ENCODE peak calls at places on chromosomes 6 and 20, in four cellular contexts. One of them, this sample, is unnamed.

GRCh38 chr20:47392015-47392720 is 35.7 kb upstream of the ZMYND8 start:
- DNase-seq in neural progenitor cell: no peak
- DNase-seq in GM23338: peak
- DNase-seq in fibroblast of lung: peak
- DNase-seq in this sample: peak

GRCh38 chr20:10429443-10429981 is 4.5 kb downstream of the MKKS start:
- DNase-seq in neural progenitor cell: no peak
- DNase-seq in GM23338: no peak
- DNase-seq in fibroblast of lung: no peak
- DNase-seq in this sample: no peak

GRCh38 chr6:145863988-145864616 is 49.5 kb upstream of the FBXO30 start:
- DNase-seq in neural progenitor cell: no peak
- DNase-seq in GM23338: no peak
- DNase-seq in fibroblast of lung: no peak
- DNase-seq in this sample: no peak

GRCh38 chr6:110895907-110896608 is 21.5 kb downstream of the AMD1 start:
- DNase-seq in neural progenitor cell: no peak
- DNase-seq in GM23338: no peak
- DNase-seq in fibroblast of lung: no peak
- DNase-seq in this sample: no peak

GRCh38 chr20:16732506-16733152 is 2.8 kb downstream of the SNRPB2 start:
- DNase-seq in neural progenitor cell: no peak
- DNase-seq in GM23338: no peak
- DNase-seq in fibroblast of lung: no peak
- DNase-seq in this sample: no peak

GRCh38 chr6:41502607-41503434 is 43.4 kb upstream of the FOXP4 start:
- DNase-seq in neural progenitor cell: peak
- DNase-seq in GM23338: peak
- DNase-seq in fibroblast of lung: no peak
- DNase-seq in this sample: no peak

GRCh38 chr6:106732541-106732940 is 103.2 kb downstream of the QRSL1 start:
- DNase-seq in neural progenitor cell: no peak
- DNase-seq in GM23338: no peak
- DNase-seq in fibroblast of lung: no peak
- DNase-seq in this sample: no peak

GRCh38 chr6:79946242-79946641 is 1.1 kb downstream of the ELOVL4 start:
- DNase-seq in neural progenitor cell: peak
- DNase-seq in GM23338: peak
- DNase-seq in fibroblast of lung: peak
- DNase-seq in this sample: peak

GRCh38 chr6:159097256-159097655 is 52.5 kb upstream of the TAGAP start:
- DNase-seq in neural progenitor cell: no peak
- DNase-seq in GM23338: no peak
- DNase-seq in fibroblast of lung: no peak
- DNase-seq in this sample: no peak

GRCh38 chr20:7272512-7272911 is 505.0 kb downstream of the BMP2 start:
- DNase-seq in neural progenitor cell: no peak
- DNase-seq in GM23338: peak
- DNase-seq in fibroblast of lung: no peak
- DNase-seq in this sample: no peak

GRCh38 chr20:57342829-57343228 is 8.2 kb upstream of the RAE1 start:
- DNase-seq in neural progenitor cell: no peak
- DNase-seq in GM23338: no peak
- DNase-seq in fibroblast of lung: no peak
- DNase-seq in this sample: peak

GRCh38 chr20:48275325-48275724 is 490.0 kb upstream of the SULF2 start:
- DNase-seq in neural progenitor cell: no peak
- DNase-seq in GM23338: no peak
- DNase-seq in fibroblast of lung: no peak
- DNase-seq in this sample: no peak

GRCh38 chr20:63691711-63692435 is 4.6 kb upstream of the TNFRSF6B start:
- DNase-seq in neural progenitor cell: no peak
- DNase-seq in GM23338: no peak
- DNase-seq in fibroblast of lung: no peak
- DNase-seq in this sample: no peak

GRCh38 chr6:127384007-127384406 is 40.6 kb upstream of the ECHDC1 start:
- DNase-seq in neural progenitor cell: no peak
- DNase-seq in GM23338: no peak
- DNase-seq in fibroblast of lung: peak
- DNase-seq in this sample: no peak

GRCh38 chr6:76026101-76026500 is 46.4 kb downstream of the IMPG1 start:
- DNase-seq in neural progenitor cell: peak
- DNase-seq in GM23338: peak
- DNase-seq in fibroblast of lung: peak
- DNase-seq in this sample: peak

GRCh38 chr6:54255881-54256280 is 52.4 kb upstream of the TINAG start:
- DNase-seq in neural progenitor cell: no peak
- DNase-seq in GM23338: no peak
- DNase-seq in fibroblast of lung: peak
- DNase-seq in this sample: no peak

GRCh38 chr20:9301129-9302072 is 213.0 kb upstream of the LAMP5 start:
- DNase-seq in neural progenitor cell: peak
- DNase-seq in GM23338: no peak
- DNase-seq in fibroblast of lung: peak
- DNase-seq in this sample: peak

GRCh38 chr6:130473886-130474285 is 108.1 kb downstream of the TMEM200A start:
- DNase-seq in neural progenitor cell: no peak
- DNase-seq in GM23338: no peak
- DNase-seq in fibroblast of lung: peak
- DNase-seq in this sample: peak

GRCh38 chr6:41759905-41760579 is 12.8 kb upstream of the PGC start:
- DNase-seq in neural progenitor cell: no peak
- DNase-seq in GM23338: no peak
- DNase-seq in fibroblast of lung: no peak
- DNase-seq in this sample: no peak

GRCh38 chr6:137497722-137498463 is 3.7 kb upstream of the OLIG3 start:
- DNase-seq in neural progenitor cell: peak
- DNase-seq in GM23338: peak
- DNase-seq in fibroblast of lung: no peak
- DNase-seq in this sample: no peak

GRCh38 chr6:166605752-166606151 is 19.3 kb upstream of the RAMACL start:
- DNase-seq in neural progenitor cell: no peak
- DNase-seq in GM23338: no peak
- DNase-seq in fibroblast of lung: no peak
- DNase-seq in this sample: no peak

GRCh38 chr6:35960192-35960591 is 39.3 kb upstream of the SRPK1 start:
- DNase-seq in neural progenitor cell: no peak
- DNase-seq in GM23338: no peak
- DNase-seq in fibroblast of lung: peak
- DNase-seq in this sample: no peak

GRCh38 chr6:40138273-40138720 is 204.0 kb upstream of the MOCS1 start:
- DNase-seq in neural progenitor cell: no peak
- DNase-seq in GM23338: no peak
- DNase-seq in fibroblast of lung: no peak
- DNase-seq in this sample: no peak

GRCh38 chr6:85459224-85459901 is 9.5 kb downstream of the NT5E start:
- DNase-seq in neural progenitor cell: no peak
- DNase-seq in GM23338: no peak
- DNase-seq in fibroblast of lung: peak
- DNase-seq in this sample: peak

GRCh38 chr6:6811151-6812002 is 222.9 kb downstream of the LY86 start:
- DNase-seq in neural progenitor cell: peak
- DNase-seq in GM23338: peak
- DNase-seq in fibroblast of lung: peak
- DNase-seq in this sample: peak

GRCh38 chr6:82144007-82144851 is 103.3 kb downstream of the IBTK start:
- DNase-seq in neural progenitor cell: peak
- DNase-seq in GM23338: no peak
- DNase-seq in fibroblast of lung: peak
- DNase-seq in this sample: peak

GRCh38 chr6:82143041-82143481 is 104.5 kb downstream of the IBTK start:
- DNase-seq in neural progenitor cell: no peak
- DNase-seq in GM23338: no peak
- DNase-seq in fibroblast of lung: peak
- DNase-seq in this sample: no peak

GRCh38 chr6:82142524-82142923 is 105.0 kb downstream of the IBTK start:
- DNase-seq in neural progenitor cell: no peak
- DNase-seq in GM23338: no peak
- DNase-seq in fibroblast of lung: no peak
- DNase-seq in this sample: no peak

GRCh38 chr6:82138075-82138791 is 109.3 kb downstream of the IBTK start:
- DNase-seq in neural progenitor cell: no peak
- DNase-seq in GM23338: no peak
- DNase-seq in fibroblast of lung: no peak
- DNase-seq in this sample: peak
- H3K27ac ChIP-seq in neural progenitor cell: no peak
- H3K27ac ChIP-seq in GM23338: no peak
- H3K27ac ChIP-seq in fibroblast of lung: no peak
- H3K27ac ChIP-seq in this sample: peak

GRCh38 chr6:108127056-108127455 is 38.8 kb upstream of the NR2E1 start:
- DNase-seq in neural progenitor cell: no peak
- DNase-seq in GM23338: no peak
- DNase-seq in fibroblast of lung: no peak
- DNase-seq in this sample: no peak

GRCh38 chr6:108121612-108122011 is 44.2 kb upstream of the NR2E1 start:
- DNase-seq in neural progenitor cell: no peak
- DNase-seq in GM23338: no peak
- DNase-seq in fibroblast of lung: no peak
- DNase-seq in this sample: no peak

GRCh38 chr6:108123946-108124345 is 41.9 kb upstream of the NR2E1 start:
- DNase-seq in neural progenitor cell: peak
- DNase-seq in GM23338: peak
- DNase-seq in fibroblast of lung: no peak
- DNase-seq in this sample: no peak

GRCh38 chr6:108120311-108120710 is 45.5 kb upstream of the NR2E1 start:
- DNase-seq in neural progenitor cell: peak
- DNase-seq in GM23338: peak
- DNase-seq in fibroblast of lung: no peak
- DNase-seq in this sample: no peak

GRCh38 chr6:108123516-108123929 is 42.3 kb upstream of the NR2E1 start:
- DNase-seq in neural progenitor cell: peak
- DNase-seq in GM23338: peak
- DNase-seq in fibroblast of lung: no peak
- DNase-seq in this sample: no peak
- TF ChIP-seq EZH2 in neural progenitor cell: peak
- TF ChIP-seq EZH2 in GM23338: peak
- TF ChIP-seq EZH2 in fibroblast of lung: no peak
- TF ChIP-seq EZH2 in this sample: no peak

DNA sequence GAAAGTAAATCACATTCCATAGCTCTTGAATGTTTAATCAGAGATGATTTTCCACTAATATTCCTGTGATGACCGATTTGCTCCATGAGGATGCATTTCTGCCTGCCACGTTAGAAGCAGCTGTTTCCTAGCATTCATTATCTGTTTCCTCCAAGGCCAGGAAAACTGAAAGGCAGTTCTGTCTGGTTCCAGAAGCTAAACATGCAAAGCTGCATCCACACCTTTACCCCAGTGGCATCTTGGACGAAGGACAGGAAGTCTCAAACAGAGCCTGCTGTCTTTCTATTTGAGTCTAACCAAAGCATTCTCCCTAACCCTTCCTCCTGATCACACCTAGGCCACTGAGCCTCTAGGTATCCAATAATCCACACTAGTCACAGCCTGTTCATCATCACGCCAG is 27.6 kb downstream of the CNKSR3 start:
- DNase-seq in neural progenitor cell: no peak
- DNase-seq in GM23338: no peak
- DNase-seq in fibroblast of lung: peak
- DNase-seq in this sample: no peak
- H3K27ac ChIP-seq in neural progenitor cell: no peak
- H3K27ac ChIP-seq in GM23338: no peak
- H3K27ac ChIP-seq in fibroblast of lung: no peak
- H3K27ac ChIP-seq in this sample: no peak

DNA sequence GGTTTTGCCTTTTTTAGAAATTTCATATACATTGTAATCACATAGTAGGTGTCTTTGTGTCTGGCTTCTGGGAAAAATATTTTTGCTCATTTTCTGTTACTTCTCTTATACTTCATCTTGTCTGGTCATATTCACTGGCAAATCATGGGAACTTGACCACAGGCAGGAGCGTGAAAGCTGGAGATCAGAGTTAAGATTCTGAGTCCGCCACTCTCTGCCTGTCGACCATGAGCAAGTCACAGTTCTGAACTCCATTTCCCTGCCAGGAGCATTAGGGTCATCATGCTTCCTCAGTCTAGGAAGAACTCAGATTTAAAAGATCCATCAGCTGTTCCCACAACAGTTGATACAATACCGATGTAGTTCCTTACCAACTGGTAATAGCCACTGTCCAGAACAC is 12.4 kb upstream of the SCGN start:
- DNase-seq in neural progenitor cell: no peak
- DNase-seq in GM23338: no peak
- DNase-seq in fibroblast of lung: no peak
- DNase-seq in this sample: no peak
- TF ChIP-seq EZH2 in neural progenitor cell: no peak
- TF ChIP-seq EZH2 in GM23338: no peak
- TF ChIP-seq EZH2 in fibroblast of lung: no peak
- TF ChIP-seq EZH2 in this sample: no peak

GRCh38 chr20:50294164-50295088 is 103.8 kb downstream of the CEBPB start:
- DNase-seq in neural progenitor cell: no peak
- DNase-seq in GM23338: no peak
- DNase-seq in fibroblast of lung: no peak
- DNase-seq in this sample: no peak

GRCh38 chr20:50290815-50291214 is 100.2 kb downstream of the CEBPB start:
- DNase-seq in neural progenitor cell: no peak
- DNase-seq in GM23338: no peak
- DNase-seq in fibroblast of lung: no peak
- DNase-seq in this sample: no peak

GRCh38 chr20:50291428-50292323 is 101.0 kb downstream of the CEBPB start:
- DNase-seq in neural progenitor cell: no peak
- DNase-seq in GM23338: no peak
- DNase-seq in fibroblast of lung: no peak
- DNase-seq in this sample: no peak

GRCh38 chr20:50293244-50294139 is 102.9 kb downstream of the CEBPB start:
- DNase-seq in neural progenitor cell: no peak
- DNase-seq in GM23338: no peak
- DNase-seq in fibroblast of lung: no peak
- DNase-seq in this sample: no peak

DNA sequence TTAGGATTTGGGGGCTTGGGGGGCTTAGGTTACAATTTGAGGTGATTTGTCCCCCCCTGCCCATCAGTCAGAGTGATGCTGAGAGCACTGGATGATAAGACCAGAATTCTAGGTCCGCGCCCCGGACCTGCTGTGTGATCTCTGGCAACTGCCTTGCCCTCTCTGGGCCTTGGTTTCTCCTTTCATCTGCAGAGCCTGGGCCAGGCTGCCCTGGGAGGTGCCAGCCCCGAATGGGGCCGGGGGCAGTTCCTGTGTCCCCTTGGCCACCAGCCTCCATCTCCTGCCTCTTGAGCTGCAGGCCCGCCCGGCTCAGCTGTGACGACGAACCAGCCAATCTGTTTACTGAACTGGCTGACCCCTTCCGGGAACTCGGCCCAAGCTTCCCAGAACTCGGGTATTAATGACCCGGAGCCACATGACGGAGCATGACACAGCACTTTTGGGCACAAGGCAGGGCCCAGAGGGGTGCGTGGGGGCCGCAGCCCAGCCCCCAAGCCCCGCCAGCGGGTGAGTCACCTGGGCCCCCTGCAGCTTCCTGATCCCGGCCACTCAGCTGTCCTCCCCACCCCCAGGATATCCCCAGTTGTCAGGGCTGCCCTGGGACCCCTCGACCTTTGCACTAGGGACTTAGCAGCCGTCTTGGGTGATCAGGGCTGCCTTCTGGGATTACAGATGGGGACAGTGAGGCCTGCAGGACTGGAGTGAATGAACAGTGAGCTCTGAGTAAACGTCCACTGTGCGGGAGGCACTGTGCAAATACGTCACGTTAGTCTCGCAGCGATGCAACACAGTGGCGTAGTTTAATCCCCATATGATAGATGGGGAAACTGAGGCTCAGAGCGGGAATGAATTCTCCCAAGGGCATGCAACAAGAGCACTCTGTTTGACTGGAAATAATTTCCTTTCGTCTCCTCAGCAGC is 102.0 kb downstream of the CEBPB start:
- DNase-seq in neural progenitor cell: no peak
- DNase-seq in GM23338: peak
- DNase-seq in fibroblast of lung: peak
- DNase-seq in this sample: peak
- H3K27ac ChIP-seq in neural progenitor cell: no peak
- H3K27ac ChIP-seq in GM23338: no peak
- H3K27ac ChIP-seq in fibroblast of lung: peak
- H3K27ac ChIP-seq in this sample: peak

This sample was measured in mammary epithelial cell.